ENCODE peak calls at places on chromosomes 16 and 17, in nine cellular contexts. One of them, this sample, is unnamed.

GRCh38 chr16:2692948-2693651 is 10.8 kb downstream of the KCTD5 start:
- DNase-seq in transverse colon: peak
- DNase-seq in colonic mucosa: no peak
- DNase-seq in cardiac muscle cell: no peak
- DNase-seq in lung: no peak
- DNase-seq in psoas muscle: peak
- DNase-seq in CD4-positive, alpha-beta T cell: no peak
- DNase-seq in Panc1: no peak
- DNase-seq in testis: peak
- DNase-seq in this sample: no peak

GRCh38 chr17:14737984-14738651 is 437.2 kb downstream of the HS3ST3B1 start:
- DNase-seq in Panc1: peak
- DNase-seq in cardiac muscle cell: peak
- DNase-seq in transverse colon: peak
- DNase-seq in lung: peak
- DNase-seq in psoas muscle: peak
- DNase-seq in CD4-positive, alpha-beta T cell: no peak
- DNase-seq in testis: peak
- DNase-seq in colonic mucosa: no peak
- DNase-seq in this sample: peak

GRCh38 chr16:57424599-57424998 is 20.0 kb downstream of the CCL17 start:
- DNase-seq in transverse colon: no peak
- DNase-seq in colonic mucosa: no peak
- DNase-seq in cardiac muscle cell: no peak
- DNase-seq in psoas muscle: no peak
- DNase-seq in Panc1: no peak
- DNase-seq in CD4-positive, alpha-beta T cell: no peak
- DNase-seq in testis: no peak
- DNase-seq in lung: no peak
- DNase-seq in this sample: no peak

GRCh38 chr16:68040506-68041288 is 17.6 kb downstream of the DUS2 start:
- DNase-seq in testis: peak
- DNase-seq in colonic mucosa: peak
- DNase-seq in transverse colon: peak
- DNase-seq in Panc1: peak
- DNase-seq in cardiac muscle cell: peak
- DNase-seq in lung: peak
- DNase-seq in psoas muscle: peak
- DNase-seq in CD4-positive, alpha-beta T cell: peak
- DNase-seq in this sample: peak

GRCh38 chr16:86048221-86048620 is 149.3 kb downstream of the IRF8 start:
- DNase-seq in cardiac muscle cell: no peak
- DNase-seq in CD4-positive, alpha-beta T cell: no peak
- DNase-seq in psoas muscle: no peak
- DNase-seq in colonic mucosa: no peak
- DNase-seq in lung: no peak
- DNase-seq in transverse colon: peak
- DNase-seq in testis: no peak
- DNase-seq in Panc1: no peak
- DNase-seq in this sample: no peak

GRCh38 chr17:69474171-69474831 is 59.8 kb downstream of the MAP2K6 start:
- DNase-seq in psoas muscle: no peak
- DNase-seq in CD4-positive, alpha-beta T cell: no peak
- DNase-seq in testis: no peak
- DNase-seq in colonic mucosa: no peak
- DNase-seq in lung: no peak
- DNase-seq in Panc1: no peak
- DNase-seq in cardiac muscle cell: no peak
- DNase-seq in transverse colon: no peak
- DNase-seq in this sample: no peak

GRCh38 chr16:61665512-61665911 is 370.7 kb downstream of the CDH8 start:
- DNase-seq in transverse colon: no peak
- DNase-seq in lung: no peak
- DNase-seq in CD4-positive, alpha-beta T cell: no peak
- DNase-seq in colonic mucosa: no peak
- DNase-seq in cardiac muscle cell: no peak
- DNase-seq in testis: no peak
- DNase-seq in psoas muscle: no peak
- DNase-seq in Panc1: no peak
- DNase-seq in this sample: no peak

GRCh38 chr16:72554935-72555334 is 383.0 kb upstream of the PMFBP1 start:
- DNase-seq in lung: no peak
- DNase-seq in Panc1: no peak
- DNase-seq in colonic mucosa: no peak
- DNase-seq in cardiac muscle cell: peak
- DNase-seq in psoas muscle: no peak
- DNase-seq in transverse colon: no peak
- DNase-seq in testis: no peak
- DNase-seq in CD4-positive, alpha-beta T cell: no peak
- DNase-seq in this sample: no peak

GRCh38 chr16:12341423-12341822 is 364.9 kb downstream of the SNX29 start:
- DNase-seq in CD4-positive, alpha-beta T cell: no peak
- DNase-seq in psoas muscle: no peak
- DNase-seq in Panc1: peak
- DNase-seq in transverse colon: no peak
- DNase-seq in lung: no peak
- DNase-seq in testis: no peak
- DNase-seq in cardiac muscle cell: no peak
- DNase-seq in colonic mucosa: no peak
- DNase-seq in this sample: no peak

GRCh38 chr16:12340151-12340733 is 363.7 kb downstream of the SNX29 start:
- DNase-seq in testis: peak
- DNase-seq in colonic mucosa: peak
- DNase-seq in CD4-positive, alpha-beta T cell: no peak
- DNase-seq in transverse colon: peak
- DNase-seq in Panc1: no peak
- DNase-seq in lung: peak
- DNase-seq in cardiac muscle cell: peak
- DNase-seq in psoas muscle: no peak
- DNase-seq in this sample: no peak

GRCh38 chr16:12339686-12340085 is 363.2 kb downstream of the SNX29 start:
- DNase-seq in transverse colon: no peak
- DNase-seq in Panc1: no peak
- DNase-seq in testis: no peak
- DNase-seq in lung: no peak
- DNase-seq in cardiac muscle cell: no peak
- DNase-seq in psoas muscle: no peak
- DNase-seq in CD4-positive, alpha-beta T cell: no peak
- DNase-seq in colonic mucosa: no peak
- DNase-seq in this sample: no peak

GRCh38 chr16:12343913-12344312 is 367.4 kb downstream of the SNX29 start:
- DNase-seq in CD4-positive, alpha-beta T cell: no peak
- DNase-seq in cardiac muscle cell: no peak
- DNase-seq in lung: no peak
- DNase-seq in psoas muscle: no peak
- DNase-seq in transverse colon: no peak
- DNase-seq in testis: no peak
- DNase-seq in colonic mucosa: no peak
- DNase-seq in Panc1: no peak
- DNase-seq in this sample: no peak

DNA sequence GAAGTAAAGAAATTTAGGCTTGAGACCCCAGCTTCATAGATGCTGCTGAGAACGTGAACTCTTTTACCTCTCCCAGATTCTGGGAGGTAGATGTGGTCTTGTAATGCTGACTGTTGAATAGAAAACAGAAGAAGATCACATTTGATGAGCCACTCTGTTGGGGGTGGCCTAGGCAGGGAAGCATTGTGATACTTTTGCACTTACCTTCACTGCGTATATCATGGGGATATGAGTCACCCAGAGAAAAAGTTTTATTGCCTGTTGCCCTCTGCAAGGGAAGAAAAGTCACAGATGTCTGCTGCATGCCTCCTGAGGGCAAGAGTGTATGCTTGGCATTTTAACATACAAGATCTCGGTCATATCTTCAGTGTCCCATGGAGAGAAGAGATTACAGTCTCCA is 365.4 kb downstream of the SNX29 start:
- DNase-seq in cardiac muscle cell: no peak
- DNase-seq in colonic mucosa: no peak
- DNase-seq in lung: no peak
- DNase-seq in transverse colon: no peak
- DNase-seq in Panc1: no peak
- DNase-seq in psoas muscle: no peak
- DNase-seq in testis: no peak
- DNase-seq in CD4-positive, alpha-beta T cell: no peak
- DNase-seq in this sample: no peak
- TF ChIP-seq CTCF in cardiac muscle cell: no peak
- TF ChIP-seq CTCF in colonic mucosa: no peak
- TF ChIP-seq CTCF in lung: no peak
- TF ChIP-seq CTCF in transverse colon: no peak
- TF ChIP-seq CTCF in Panc1: no peak
- TF ChIP-seq CTCF in psoas muscle: no peak
- TF ChIP-seq CTCF in testis: no peak
- TF ChIP-seq CTCF in CD4-positive, alpha-beta T cell: no peak
- TF ChIP-seq CTCF in this sample: no peak

GRCh38 chr17:76378548-76379274 is 5.7 kb upstream of the SPHK1 start:
- DNase-seq in cardiac muscle cell: no peak
- DNase-seq in psoas muscle: no peak
- DNase-seq in colonic mucosa: no peak
- DNase-seq in CD4-positive, alpha-beta T cell: no peak
- DNase-seq in lung: no peak
- DNase-seq in transverse colon: no peak
- DNase-seq in testis: no peak
- DNase-seq in Panc1: no peak
- DNase-seq in this sample: no peak

GRCh38 chr17:76379646-76380376 is 4.6 kb upstream of the SPHK1 start:
- DNase-seq in CD4-positive, alpha-beta T cell: no peak
- DNase-seq in lung: no peak
- DNase-seq in psoas muscle: no peak
- DNase-seq in cardiac muscle cell: no peak
- DNase-seq in transverse colon: no peak
- DNase-seq in colonic mucosa: no peak
- DNase-seq in testis: no peak
- DNase-seq in Panc1: no peak
- DNase-seq in this sample: no peak

GRCh38 chr17:76379275-76379641 is 5.2 kb upstream of the SPHK1 start:
- DNase-seq in cardiac muscle cell: no peak
- DNase-seq in colonic mucosa: no peak
- DNase-seq in lung: no peak
- DNase-seq in CD4-positive, alpha-beta T cell: no peak
- DNase-seq in Panc1: no peak
- DNase-seq in transverse colon: no peak
- DNase-seq in psoas muscle: no peak
- DNase-seq in testis: no peak
- DNase-seq in this sample: no peak

GRCh38 chr17:76373481-76373825 is 11.0 kb upstream of the SPHK1 start:
- DNase-seq in CD4-positive, alpha-beta T cell: no peak
- DNase-seq in psoas muscle: no peak
- DNase-seq in lung: no peak
- DNase-seq in Panc1: no peak
- DNase-seq in transverse colon: no peak
- DNase-seq in colonic mucosa: no peak
- DNase-seq in testis: no peak
- DNase-seq in cardiac muscle cell: no peak
- DNase-seq in this sample: no peak

GRCh38 chr17:76376318-76377133 is 7.9 kb upstream of the SPHK1 start:
- DNase-seq in lung: no peak
- DNase-seq in psoas muscle: no peak
- DNase-seq in CD4-positive, alpha-beta T cell: no peak
- DNase-seq in testis: no peak
- DNase-seq in Panc1: no peak
- DNase-seq in transverse colon: no peak
- DNase-seq in cardiac muscle cell: peak
- DNase-seq in colonic mucosa: no peak
- DNase-seq in this sample: no peak
- H3K27ac ChIP-seq in lung: no peak
- H3K27ac ChIP-seq in psoas muscle: no peak
- H3K27ac ChIP-seq in CD4-positive, alpha-beta T cell: no peak
- H3K27ac ChIP-seq in testis: no peak
- H3K27ac ChIP-seq in Panc1: no peak
- H3K27ac ChIP-seq in transverse colon: peak
- H3K27ac ChIP-seq in cardiac muscle cell: no peak
- H3K27ac ChIP-seq in colonic mucosa: no peak
- H3K27ac ChIP-seq in this sample: no peak

GRCh38 chr16:24821129-24821528 is 24.6 kb upstream of the SLC5A11 start:
- DNase-seq in testis: no peak
- DNase-seq in CD4-positive, alpha-beta T cell: no peak
- DNase-seq in Panc1: no peak
- DNase-seq in transverse colon: no peak
- DNase-seq in psoas muscle: no peak
- DNase-seq in colonic mucosa: no peak
- DNase-seq in lung: no peak
- DNase-seq in cardiac muscle cell: no peak
- DNase-seq in this sample: no peak

GRCh38 chr16:24822542-24822941 is 23.2 kb upstream of the SLC5A11 start:
- DNase-seq in lung: no peak
- DNase-seq in psoas muscle: no peak
- DNase-seq in transverse colon: no peak
- DNase-seq in testis: no peak
- DNase-seq in Panc1: no peak
- DNase-seq in colonic mucosa: no peak
- DNase-seq in CD4-positive, alpha-beta T cell: no peak
- DNase-seq in cardiac muscle cell: no peak
- DNase-seq in this sample: no peak

GRCh38 chr16:24825696-24826095 is 20.1 kb upstream of the SLC5A11 start:
- DNase-seq in psoas muscle: no peak
- DNase-seq in colonic mucosa: no peak
- DNase-seq in lung: no peak
- DNase-seq in CD4-positive, alpha-beta T cell: no peak
- DNase-seq in cardiac muscle cell: no peak
- DNase-seq in Panc1: no peak
- DNase-seq in testis: no peak
- DNase-seq in transverse colon: no peak
- DNase-seq in this sample: no peak

GRCh38 chr16:24820522-24820921 is 25.2 kb upstream of the SLC5A11 start:
- DNase-seq in transverse colon: no peak
- DNase-seq in colonic mucosa: no peak
- DNase-seq in psoas muscle: no peak
- DNase-seq in testis: no peak
- DNase-seq in CD4-positive, alpha-beta T cell: no peak
- DNase-seq in cardiac muscle cell: peak
- DNase-seq in Panc1: no peak
- DNase-seq in lung: no peak
- DNase-seq in this sample: no peak

DNA sequence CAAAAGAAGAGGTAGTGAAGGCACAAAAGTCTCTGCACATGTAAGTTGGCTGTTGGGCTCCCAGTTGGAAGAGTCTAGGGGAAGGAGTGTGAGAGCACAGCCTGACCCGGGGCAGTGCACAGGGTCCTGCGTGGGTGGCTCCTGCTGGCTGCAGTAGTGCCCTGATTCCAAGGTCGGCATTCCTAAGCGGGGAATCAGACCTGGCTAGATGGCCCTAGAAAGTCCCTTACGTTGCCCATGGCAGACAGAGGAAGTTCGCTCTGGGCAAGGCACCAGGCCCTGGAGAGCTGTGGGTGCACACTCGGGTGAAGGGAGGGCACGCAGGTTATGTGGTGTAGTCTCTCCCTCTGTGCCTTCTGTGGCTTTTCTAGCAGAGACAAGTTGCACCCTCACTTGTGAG is 22.8 kb upstream of the SLC5A11 start:
- DNase-seq in CD4-positive, alpha-beta T cell: no peak
- DNase-seq in cardiac muscle cell: no peak
- DNase-seq in testis: no peak
- DNase-seq in Panc1: no peak
- DNase-seq in transverse colon: no peak
- DNase-seq in psoas muscle: no peak
- DNase-seq in lung: no peak
- DNase-seq in colonic mucosa: no peak
- DNase-seq in this sample: no peak
- TF ChIP-seq CTCF in CD4-positive, alpha-beta T cell: no peak
- TF ChIP-seq CTCF in cardiac muscle cell: no peak
- TF ChIP-seq CTCF in testis: no peak
- TF ChIP-seq CTCF in Panc1: no peak
- TF ChIP-seq CTCF in transverse colon: no peak
- TF ChIP-seq CTCF in psoas muscle: no peak
- TF ChIP-seq CTCF in lung: no peak
- TF ChIP-seq CTCF in colonic mucosa: no peak
- TF ChIP-seq CTCF in this sample: no peak

GRCh38 chr17:73423159-73423715 is 111.4 kb upstream of the CDC42EP4 start:
- DNase-seq in cardiac muscle cell: no peak
- DNase-seq in testis: no peak
- DNase-seq in CD4-positive, alpha-beta T cell: no peak
- DNase-seq in Panc1: no peak
- DNase-seq in lung: no peak
- DNase-seq in colonic mucosa: no peak
- DNase-seq in psoas muscle: no peak
- DNase-seq in transverse colon: no peak
- DNase-seq in this sample: no peak
- H3K27ac ChIP-seq in cardiac muscle cell: no peak
- H3K27ac ChIP-seq in testis: no peak
- H3K27ac ChIP-seq in CD4-positive, alpha-beta T cell: no peak
- H3K27ac ChIP-seq in Panc1: no peak
- H3K27ac ChIP-seq in lung: no peak
- H3K27ac ChIP-seq in colonic mucosa: no peak
- H3K27ac ChIP-seq in psoas muscle: no peak
- H3K27ac ChIP-seq in transverse colon: no peak
- H3K27ac ChIP-seq in this sample: no peak

This sample was measured in esophagus squamous epithelium.